ENCODE peak calls at places on chromosomes 5 and 9, in five cellular contexts. N, U, P, L and T are unnamed samples.

GRCh38 chr5:61280205-61280604 is 51.9 kb upstream of the ZSWIM6 start:
- DNase-seq in N (no peak), P (peak; percentile 9), L (no peak), U (peak; percentile 45), T (peak; percentile 78)

GRCh38 chr9:121744002-121744686 is 92.7 kb downstream of the DAB2IP start:
- DNase-seq in P (peak; percentile 74), U (peak; percentile 80), L (peak; percentile 73), N (peak; percentile 75), T (peak; percentile 75)

GRCh38 chr5:91243859-91244258 is 139.3 kb downstream of the ARRDC3 start:
- DNase-seq in P (no peak), N (no peak), U (no peak), L (no peak), T (no peak)

GRCh38 chr9:120480707-120481106 is 99.3 kb downstream of the CDK5RAP2 start:
- DNase-seq in P (no peak), N (no peak), U (peak; percentile 16), L (no peak), T (peak; percentile 45)

GRCh38 chr9:105007143-105007542 is 79.2 kb upstream of the ABCA1 start:
- DNase-seq in N (peak; percentile 50), U (no peak), P (no peak), L (no peak), T (peak; percentile 89)

GRCh38 chr5:34914671-34915138 is 599 bp downstream of the RAD1 start:
- DNase-seq in U (peak; percentile 31), P (no peak), N (peak; percentile 34), L (peak; percentile 36), T (peak; percentile 52)

GRCh38 chr9:124004608-124005007 is 7.0 kb upstream of the LHX2 start:
- DNase-seq in N (no peak), P (no peak), U (no peak), L (no peak), T (no peak)

GRCh38 chr9:21789541-21790037 is 12.8 kb upstream of the MTAP start:
- DNase-seq in U (peak; percentile 73), N (peak; percentile 49), L (peak; percentile 65), P (peak; percentile 86), T (peak; percentile 93)

GRCh38 chr5:93225748-93226147 is 355.3 kb downstream of the NR2F1-AS1 start:
- DNase-seq in U (no peak), P (no peak), L (no peak), N (no peak), T (no peak)

GRCh38 chr5:39476466-39477215 is 51.9 kb upstream of the DAB2 start:
- DNase-seq in L (no peak), U (no peak), N (no peak), P (no peak), T (peak; percentile 94)

GRCh38 chr9:37998881-37999311 is 70.1 kb downstream of the SHB start:
- DNase-seq in N (no peak), U (no peak), L (no peak), P (no peak), T (no peak)

GRCh38 chr9:121225240-121225639 is 23.6 kb upstream of the RAB14 start:
- DNase-seq in U (no peak), N (no peak), L (no peak), P (no peak), T (no peak)

DNA sequence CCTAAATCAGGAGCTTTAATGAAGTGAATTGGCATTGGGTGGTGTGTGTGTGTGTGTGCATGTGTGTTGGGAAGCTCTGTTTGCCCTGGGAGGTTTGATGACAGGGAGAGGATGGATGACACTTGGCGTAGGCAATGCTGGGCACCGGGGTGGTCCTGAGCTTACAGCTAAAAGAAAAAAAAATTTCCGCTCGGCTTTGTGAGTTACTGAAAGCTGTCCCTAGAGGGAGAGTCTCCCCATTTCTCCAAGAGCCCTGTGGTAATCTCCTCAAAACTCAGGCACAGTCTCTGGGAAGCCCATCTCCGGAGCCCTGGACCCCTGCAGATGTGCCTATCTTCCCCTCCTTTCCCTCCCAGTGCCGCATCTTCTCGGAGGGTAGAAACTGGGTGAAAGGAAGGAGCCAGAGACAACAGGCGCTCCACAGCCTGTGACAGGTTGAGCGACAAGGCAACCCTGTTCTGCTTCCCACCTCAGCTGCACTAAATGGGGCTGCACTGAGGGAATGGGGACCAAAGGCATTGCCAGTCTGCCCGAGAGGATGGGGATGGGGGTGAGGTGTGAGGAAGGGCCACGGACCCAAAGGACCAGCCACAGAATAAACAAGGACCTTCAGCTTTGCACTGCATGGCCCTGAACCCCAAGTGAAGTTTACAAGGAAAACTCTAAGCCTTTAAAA is 35.8 kb upstream of the TIFAB start:
- DNase-seq in U (no peak), N (no peak), P (no peak), L (no peak), T (no peak)
- TF ChIP-seq CTCF in U (no peak), N (no peak), P (no peak), L (no peak), T (no peak)

GRCh38 chr5:150411245-150411979 is 1.3 kb downstream of the CD74 start:
- DNase-seq in L (peak; percentile 77), P (peak; percentile 88), U (no peak), N (peak; percentile 74), T (no peak)
- H3K4me3 ChIP-seq in L (peak overlapping the region; percentile 57), P (peak overlapping the region; percentile 74), U (no peak overlapping the region), N (peak overlapping the region; percentile 39), T (no peak overlapping the region)

GRCh38 chr9:71446499-71447411 is 321.6 kb downstream of the CEMIP2 start:
- DNase-seq in U (peak; percentile 46), L (peak; percentile 27), P (peak; percentile 65), N (peak; percentile 20), T (peak; percentile 38)
- TF ChIP-seq CTCF in U (no peak), L (no peak), P (peak; percentile 8), N (no peak), T (no peak)

GRCh38 chr5:149559712-149560111 is 8.5 kb upstream of the CSNK1A1 start:
- DNase-seq in L (no peak), U (no peak), P (no peak), N (no peak), T (peak; percentile 90)

GRCh38 chr5:149567226-149567625 is 14.1 kb upstream of the ARHGEF37 start:
- DNase-seq in P (no peak), U (no peak), N (no peak), L (no peak), T (no peak)

GRCh38 chr5:149563461-149563860 is 12.2 kb upstream of the CSNK1A1 start:
- DNase-seq in P (no peak), U (no peak), L (no peak), N (no peak), T (peak; percentile 48)

DNA sequence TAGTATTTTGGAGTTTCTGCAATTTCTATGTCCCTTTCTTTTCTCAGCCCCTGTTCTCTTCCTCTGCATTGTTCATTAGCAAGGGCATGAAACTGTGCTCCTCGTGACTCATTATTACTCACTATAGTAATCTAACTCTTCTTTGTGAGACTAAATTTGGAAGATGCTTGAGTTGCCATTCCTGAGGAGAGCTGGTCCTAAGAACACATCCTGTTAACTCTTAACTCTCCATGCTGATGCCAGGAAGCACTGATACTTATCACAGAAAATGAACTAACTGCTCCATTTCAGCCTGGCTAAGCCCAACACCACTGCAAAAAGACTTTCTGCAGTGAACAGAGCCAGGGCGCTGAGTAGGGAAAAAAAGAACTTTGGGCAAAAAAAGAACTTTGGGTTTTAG is 10.6 kb upstream of the CSNK1A1 start:
- DNase-seq in N (no peak), U (no peak), P (no peak), L (no peak), T (peak; percentile 95)
- H3K4me3 ChIP-seq in N (no peak overlapping the region), U (no peak overlapping the region), P (no peak overlapping the region), L (no peak overlapping the region), T (peak overlapping the region; percentile 28)